ENCODE peak calls at places on chromosomes 6 and 20, in six cellular contexts. One of them, this sample, is unnamed.

GRCh38 chr6:85068221-85068620 is 303.8 kb upstream of the TBX18 start:
- DNase-seq in lung: no peak
- DNase-seq in heart right ventricle: no peak
- DNase-seq in CD4-positive, alpha-beta T cell: no peak
- DNase-seq in esophagus squamous epithelium: no peak
- DNase-seq in AG04450: no peak
- DNase-seq in this sample: no peak

GRCh38 chr20:32488066-32488838 is 96.9 kb downstream of the NOL4L start:
- DNase-seq in CD4-positive, alpha-beta T cell: no peak
- DNase-seq in AG04450: no peak
- DNase-seq in lung: no peak
- DNase-seq in esophagus squamous epithelium: no peak
- DNase-seq in heart right ventricle: no peak
- DNase-seq in this sample: no peak

GRCh38 chr6:1868561-1869261 is 259.0 kb downstream of the FOXC1 start:
- DNase-seq in lung: no peak
- DNase-seq in heart right ventricle: no peak
- DNase-seq in AG04450: no peak
- DNase-seq in esophagus squamous epithelium: no peak
- DNase-seq in CD4-positive, alpha-beta T cell: no peak
- DNase-seq in this sample: no peak

GRCh38 chr6:138107078-138107751 is at the start of gene PERP:
- DNase-seq in heart right ventricle: peak
- DNase-seq in CD4-positive, alpha-beta T cell: peak
- DNase-seq in AG04450: no peak
- DNase-seq in lung: peak
- DNase-seq in esophagus squamous epithelium: no peak
- DNase-seq in this sample: peak

GRCh38 chr6:154928325-154928922 is 66.7 kb upstream of the TIAM2 start:
- DNase-seq in heart right ventricle: no peak
- DNase-seq in esophagus squamous epithelium: no peak
- DNase-seq in lung: peak
- DNase-seq in CD4-positive, alpha-beta T cell: peak
- DNase-seq in AG04450: peak
- DNase-seq in this sample: peak

GRCh38 chr6:158621694-158622544 is 22.6 kb downstream of the DYNLT1 start:
- DNase-seq in AG04450: no peak
- DNase-seq in lung: no peak
- DNase-seq in heart right ventricle: no peak
- DNase-seq in esophagus squamous epithelium: no peak
- DNase-seq in CD4-positive, alpha-beta T cell: no peak
- DNase-seq in this sample: no peak

GRCh38 chr6:28903686-28904085 is 20.1 kb downstream of the TRIM27 start:
- DNase-seq in lung: no peak
- DNase-seq in CD4-positive, alpha-beta T cell: no peak
- DNase-seq in AG04450: no peak
- DNase-seq in heart right ventricle: no peak
- DNase-seq in esophagus squamous epithelium: no peak
- DNase-seq in this sample: no peak

GRCh38 chr20:32497589-32498224 is 87.4 kb downstream of the NOL4L start:
- DNase-seq in CD4-positive, alpha-beta T cell: no peak
- DNase-seq in heart right ventricle: no peak
- DNase-seq in esophagus squamous epithelium: no peak
- DNase-seq in AG04450: no peak
- DNase-seq in lung: no peak
- DNase-seq in this sample: no peak

GRCh38 chr6:154508573-154509375 is 1.7 kb downstream of the CNKSR3 start:
- DNase-seq in esophagus squamous epithelium: no peak
- DNase-seq in CD4-positive, alpha-beta T cell: no peak
- DNase-seq in AG04450: no peak
- DNase-seq in heart right ventricle: no peak
- DNase-seq in lung: no peak
- DNase-seq in this sample: no peak

GRCh38 chr6:16257999-16258708 is 19.8 kb downstream of the GMPR start:
- DNase-seq in CD4-positive, alpha-beta T cell: no peak
- DNase-seq in esophagus squamous epithelium: no peak
- DNase-seq in lung: no peak
- DNase-seq in heart right ventricle: peak
- DNase-seq in AG04450: no peak
- DNase-seq in this sample: no peak

GRCh38 chr6:148351277-148351676 is 8.6 kb downstream of the SASH1 start:
- DNase-seq in lung: no peak
- DNase-seq in CD4-positive, alpha-beta T cell: no peak
- DNase-seq in esophagus squamous epithelium: no peak
- DNase-seq in heart right ventricle: no peak
- DNase-seq in AG04450: no peak
- DNase-seq in this sample: no peak

GRCh38 chr20:50389437-50389807 is 120.8 kb upstream of the PTPN1 start:
- DNase-seq in AG04450: no peak
- DNase-seq in heart right ventricle: peak
- DNase-seq in esophagus squamous epithelium: no peak
- DNase-seq in CD4-positive, alpha-beta T cell: no peak
- DNase-seq in lung: no peak
- DNase-seq in this sample: no peak

GRCh38 chr6:19380287-19380686 is 456.9 kb upstream of the ID4 start:
- DNase-seq in lung: no peak
- DNase-seq in heart right ventricle: no peak
- DNase-seq in CD4-positive, alpha-beta T cell: no peak
- DNase-seq in AG04450: no peak
- DNase-seq in esophagus squamous epithelium: no peak
- DNase-seq in this sample: no peak

GRCh38 chr20:38866265-38867061 is 59.8 kb upstream of the FAM83D start:
- DNase-seq in AG04450: no peak
- DNase-seq in CD4-positive, alpha-beta T cell: no peak
- DNase-seq in lung: no peak
- DNase-seq in heart right ventricle: no peak
- DNase-seq in esophagus squamous epithelium: no peak
- DNase-seq in this sample: no peak

GRCh38 chr6:138691595-138692057 is 81.9 kb upstream of the CCDC28A start:
- DNase-seq in CD4-positive, alpha-beta T cell: no peak
- DNase-seq in lung: no peak
- DNase-seq in AG04450: peak
- DNase-seq in heart right ventricle: no peak
- DNase-seq in esophagus squamous epithelium: no peak
- DNase-seq in this sample: no peak

GRCh38 chr20:6623989-6624388 is 143.5 kb upstream of the BMP2 start:
- DNase-seq in heart right ventricle: no peak
- DNase-seq in AG04450: no peak
- DNase-seq in lung: no peak
- DNase-seq in esophagus squamous epithelium: no peak
- DNase-seq in CD4-positive, alpha-beta T cell: no peak
- DNase-seq in this sample: no peak

GRCh38 chr6:131065824-131066171 is 2.8 kb upstream of the EPB41L2 start:
- DNase-seq in AG04450: no peak
- DNase-seq in lung: no peak
- DNase-seq in CD4-positive, alpha-beta T cell: no peak
- DNase-seq in esophagus squamous epithelium: no peak
- DNase-seq in heart right ventricle: no peak
- DNase-seq in this sample: no peak

GRCh38 chr20:43904195-43904594 is 10.5 kb upstream of the TOX2 start:
- DNase-seq in lung: no peak
- DNase-seq in heart right ventricle: no peak
- DNase-seq in AG04450: no peak
- DNase-seq in esophagus squamous epithelium: no peak
- DNase-seq in CD4-positive, alpha-beta T cell: no peak
- DNase-seq in this sample: no peak

GRCh38 chr6:141212296-141212695 is 920.4 kb upstream of the GJE1 start:
- DNase-seq in esophagus squamous epithelium: no peak
- DNase-seq in AG04450: no peak
- DNase-seq in lung: no peak
- DNase-seq in heart right ventricle: no peak
- DNase-seq in CD4-positive, alpha-beta T cell: no peak
- DNase-seq in this sample: no peak

GRCh38 chr6:113654396-113654795 is 202.7 kb upstream of the MARCKS start:
- DNase-seq in heart right ventricle: peak
- DNase-seq in AG04450: no peak
- DNase-seq in CD4-positive, alpha-beta T cell: no peak
- DNase-seq in lung: peak
- DNase-seq in esophagus squamous epithelium: no peak
- DNase-seq in this sample: peak

GRCh38 chr6:165774903-165775608 is 112.0 kb upstream of the PDE10A start:
- DNase-seq in esophagus squamous epithelium: no peak
- DNase-seq in heart right ventricle: no peak
- DNase-seq in AG04450: no peak
- DNase-seq in CD4-positive, alpha-beta T cell: no peak
- DNase-seq in lung: peak
- DNase-seq in this sample: no peak

GRCh38 chr20:47535994-47536393 is 34.3 kb downstream of the NCOA3 start:
- DNase-seq in lung: no peak
- DNase-seq in AG04450: no peak
- DNase-seq in heart right ventricle: no peak
- DNase-seq in CD4-positive, alpha-beta T cell: no peak
- DNase-seq in esophagus squamous epithelium: no peak
- DNase-seq in this sample: no peak

GRCh38 chr20:23050847-23051627 is 1.6 kb upstream of the THBD start:
- DNase-seq in CD4-positive, alpha-beta T cell: no peak
- DNase-seq in heart right ventricle: peak
- DNase-seq in lung: peak
- DNase-seq in AG04450: peak
- DNase-seq in esophagus squamous epithelium: peak
- DNase-seq in this sample: peak

GRCh38 chr20:32806356-32806755 is 13.4 kb upstream of the MAPRE1 start:
- DNase-seq in esophagus squamous epithelium: no peak
- DNase-seq in AG04450: no peak
- DNase-seq in heart right ventricle: no peak
- DNase-seq in lung: no peak
- DNase-seq in CD4-positive, alpha-beta T cell: no peak
- DNase-seq in this sample: no peak

GRCh38 chr6:118551673-118552063 is 3.6 kb downstream of the PLN start:
- DNase-seq in heart right ventricle: no peak
- DNase-seq in esophagus squamous epithelium: no peak
- DNase-seq in CD4-positive, alpha-beta T cell: no peak
- DNase-seq in AG04450: no peak
- DNase-seq in lung: no peak
- DNase-seq in this sample: no peak

GRCh38 chr20:63235399-63235983 is at the start of gene BIRC7:
- DNase-seq in AG04450: no peak
- DNase-seq in CD4-positive, alpha-beta T cell: no peak
- DNase-seq in heart right ventricle: no peak
- DNase-seq in lung: no peak
- DNase-seq in esophagus squamous epithelium: no peak
- DNase-seq in this sample: no peak

GRCh38 chr20:63233924-63234323 is 1.8 kb upstream of the BIRC7 start:
- DNase-seq in heart right ventricle: no peak
- DNase-seq in AG04450: no peak
- DNase-seq in CD4-positive, alpha-beta T cell: no peak
- DNase-seq in lung: no peak
- DNase-seq in esophagus squamous epithelium: no peak
- DNase-seq in this sample: no peak

GRCh38 chr20:63233061-63233344 is 2.7 kb upstream of the BIRC7 start:
- DNase-seq in esophagus squamous epithelium: no peak
- DNase-seq in AG04450: no peak
- DNase-seq in CD4-positive, alpha-beta T cell: no peak
- DNase-seq in lung: no peak
- DNase-seq in heart right ventricle: no peak
- DNase-seq in this sample: no peak

GRCh38 chr20:63236116-63236837 is 572 bp downstream of the BIRC7 start:
- DNase-seq in CD4-positive, alpha-beta T cell: no peak
- DNase-seq in AG04450: no peak
- DNase-seq in heart right ventricle: no peak
- DNase-seq in lung: no peak
- DNase-seq in esophagus squamous epithelium: no peak
- DNase-seq in this sample: no peak

GRCh38 chr20:63234693-63235398 is 859 bp upstream of the BIRC7 start:
- DNase-seq in lung: no peak
- DNase-seq in CD4-positive, alpha-beta T cell: no peak
- DNase-seq in heart right ventricle: no peak
- DNase-seq in esophagus squamous epithelium: no peak
- DNase-seq in AG04450: no peak
- DNase-seq in this sample: no peak
- TF ChIP-seq CTCF in lung: no peak
- TF ChIP-seq CTCF in CD4-positive, alpha-beta T cell: peak
- TF ChIP-seq CTCF in heart right ventricle: peak
- TF ChIP-seq CTCF in esophagus squamous epithelium: peak
- TF ChIP-seq CTCF in AG04450: peak
- TF ChIP-seq CTCF in this sample: no peak

GRCh38 chr20:57960803-57961575 is 251.2 kb upstream of the PMEPA1 start:
- DNase-seq in heart right ventricle: no peak
- DNase-seq in AG04450: no peak
- DNase-seq in lung: no peak
- DNase-seq in CD4-positive, alpha-beta T cell: no peak
- DNase-seq in esophagus squamous epithelium: no peak
- DNase-seq in this sample: no peak
- TF ChIP-seq CTCF in heart right ventricle: no peak
- TF ChIP-seq CTCF in AG04450: no peak
- TF ChIP-seq CTCF in lung: no peak
- TF ChIP-seq CTCF in CD4-positive, alpha-beta T cell: no peak
- TF ChIP-seq CTCF in esophagus squamous epithelium: no peak
- TF ChIP-seq CTCF in this sample: no peak

GRCh38 chr20:63538204-63539091 is 1.3 kb upstream of the PTK6 start:
- DNase-seq in lung: peak
- DNase-seq in CD4-positive, alpha-beta T cell: no peak
- DNase-seq in AG04450: no peak
- DNase-seq in esophagus squamous epithelium: no peak
- DNase-seq in heart right ventricle: no peak
- DNase-seq in this sample: no peak
- TF ChIP-seq CTCF in lung: no peak
- TF ChIP-seq CTCF in CD4-positive, alpha-beta T cell: peak
- TF ChIP-seq CTCF in AG04450: no peak
- TF ChIP-seq CTCF in esophagus squamous epithelium: no peak
- TF ChIP-seq CTCF in heart right ventricle: peak
- TF ChIP-seq CTCF in this sample: no peak

GRCh38 chr6:161228911-161229591 is 44.8 kb downstream of the AGPAT4 start:
- DNase-seq in esophagus squamous epithelium: no peak
- DNase-seq in lung: no peak
- DNase-seq in AG04450: peak
- DNase-seq in heart right ventricle: no peak
- DNase-seq in CD4-positive, alpha-beta T cell: no peak
- DNase-seq in this sample: no peak
- TF ChIP-seq CTCF in esophagus squamous epithelium: no peak
- TF ChIP-seq CTCF in lung: no peak
- TF ChIP-seq CTCF in AG04450: no peak
- TF ChIP-seq CTCF in heart right ventricle: no peak
- TF ChIP-seq CTCF in CD4-positive, alpha-beta T cell: no peak
- TF ChIP-seq CTCF in this sample: no peak

GRCh38 chr6:161152904-161153662 is 120.8 kb downstream of the AGPAT4 start:
- DNase-seq in lung: no peak
- DNase-seq in AG04450: no peak
- DNase-seq in esophagus squamous epithelium: no peak
- DNase-seq in CD4-positive, alpha-beta T cell: no peak
- DNase-seq in heart right ventricle: no peak
- DNase-seq in this sample: no peak
- TF ChIP-seq CTCF in lung: no peak
- TF ChIP-seq CTCF in AG04450: peak
- TF ChIP-seq CTCF in esophagus squamous epithelium: peak
- TF ChIP-seq CTCF in CD4-positive, alpha-beta T cell: no peak
- TF ChIP-seq CTCF in heart right ventricle: peak
- TF ChIP-seq CTCF in this sample: no peak

GRCh38 chr20:62068997-62069396 is 3.3 kb upstream of the TAF4 start:
- DNase-seq in lung: no peak
- DNase-seq in esophagus squamous epithelium: no peak
- DNase-seq in CD4-positive, alpha-beta T cell: no peak
- DNase-seq in heart right ventricle: no peak
- DNase-seq in AG04450: no peak
- DNase-seq in this sample: no peak
- TF ChIP-seq CTCF in lung: no peak
- TF ChIP-seq CTCF in esophagus squamous epithelium: no peak
- TF ChIP-seq CTCF in CD4-positive, alpha-beta T cell: no peak
- TF ChIP-seq CTCF in heart right ventricle: no peak
- TF ChIP-seq CTCF in AG04450: no peak
- TF ChIP-seq CTCF in this sample: no peak

GRCh38 chr20:4449977-4450715 is 271.6 kb upstream of the PRND start:
- DNase-seq in CD4-positive, alpha-beta T cell: no peak
- DNase-seq in esophagus squamous epithelium: no peak
- DNase-seq in heart right ventricle: no peak
- DNase-seq in AG04450: no peak
- DNase-seq in lung: peak
- DNase-seq in this sample: no peak
- TF ChIP-seq CTCF in CD4-positive, alpha-beta T cell: no peak
- TF ChIP-seq CTCF in esophagus squamous epithelium: no peak
- TF ChIP-seq CTCF in heart right ventricle: no peak
- TF ChIP-seq CTCF in AG04450: peak
- TF ChIP-seq CTCF in lung: no peak
- TF ChIP-seq CTCF in this sample: no peak

This sample was measured in omental fat pad.